ENCODE peak calls at places on chromosomes 7 and 10, in eight cellular contexts. Z is Panc1, R is RWPE1, D is heart left ventricle, G is mesothelial cell of epicardium, N is psoas muscle, Y is GM20000, J is esophagus squamous epithelium. I is an unnamed sample.

GRCh38 chr10:8049874-8050560 is 4.5 kb upstream of the GATA3 start:
- DNase-seq in D (no peak), N (no peak), G (no peak), Z (no peak), Y (no peak), J (no peak), R (no peak), I (no peak)

GRCh38 chr7:70710011-70710480 is 421.9 kb upstream of the GALNT17 start:
- DNase-seq in Z (no peak), G (no peak), R (peak; percentile 78), N (no peak), J (no peak), D (no peak), Y (no peak), I (no peak)

GRCh38 chr7:71679480-71679879 is 547.5 kb downstream of the GALNT17 start:
- DNase-seq in R (no peak), N (no peak), Y (no peak), G (no peak), Z (no peak), J (no peak), D (no peak), I (no peak)

GRCh38 chr7:40717242-40717641 is 582.4 kb downstream of the SUGCT start:
- DNase-seq in G (peak; percentile 57), D (peak; percentile 54), Z (no peak), Y (no peak), J (no peak), R (peak; percentile 83), N (peak; percentile 76), I (no peak)

GRCh38 chr10:51524041-51524440 is 175.4 kb downstream of the CSTF2T start:
- DNase-seq in G (no peak), D (no peak), Z (no peak), J (no peak), Y (no peak), R (no peak), N (no peak), I (no peak)

GRCh38 chr10:33193867-33194521 is 140.5 kb downstream of the NRP1 start:
- DNase-seq in R (peak; percentile 64), Z (no peak), D (no peak), N (no peak), G (no peak), Y (no peak), J (no peak), I (no peak)

GRCh38 chr10:75512534-75512933 is 81.1 kb downstream of the LRMDA start:
- DNase-seq in Z (no peak), Y (no peak), J (no peak), R (no peak), N (no peak), G (no peak), D (no peak), I (peak; percentile 46)

GRCh38 chr7:33107136-33108066 is 1.8 kb downstream of the RP9 start:
- DNase-seq in Y (peak; percentile 60), D (no peak), G (no peak), Z (no peak), N (peak; percentile 52), J (no peak), R (peak; percentile 33), I (no peak)

GRCh38 chr7:106053109-106053508 is 59.0 kb downstream of the SYPL1 start:
- DNase-seq in Y (no peak), G (no peak), Z (no peak), R (no peak), N (no peak), D (no peak), J (no peak), I (no peak)

GRCh38 chr10:52488606-52489485 is 174.8 kb downstream of the DKK1 start:
- DNase-seq in Y (no peak), N (no peak), D (no peak), R (peak; percentile 25), G (no peak), J (no peak), Z (no peak), I (no peak)

GRCh38 chr7:100400041-100400440 is 26.8 kb downstream of the PILRA start:
- DNase-seq in Y (no peak), N (no peak), J (no peak), G (no peak), R (no peak), Z (no peak), D (no peak), I (no peak)

GRCh38 chr7:100400656-100401055 is 27.4 kb downstream of the PILRA start:
- DNase-seq in J (no peak), Z (no peak), N (no peak), R (no peak), Y (no peak), G (no peak), D (no peak), I (no peak)

GRCh38 chr7:100398239-100398638 is 25.0 kb downstream of the PILRA start:
- DNase-seq in D (no peak), Z (no peak), Y (no peak), R (no peak), J (no peak), N (no peak), G (no peak), I (no peak)

GRCh38 chr7:100396421-100396982 is 23.2 kb downstream of the PILRA start:
- DNase-seq in Y (peak; percentile 64), D (no peak), R (no peak), G (no peak), N (no peak), Z (no peak), J (no peak), I (no peak)

GRCh38 chr7:100397336-100398081 is 24.2 kb downstream of the PILRA start:
- DNase-seq in D (no peak), Z (no peak), N (no peak), J (no peak), R (no peak), G (no peak), Y (no peak), I (no peak)
- TF ChIP-seq CTCF in D (no peak), Z (peak; percentile 29), N (no peak), J (no peak), R (no peak), G (no peak), Y (no peak), I (no peak)

DNA sequence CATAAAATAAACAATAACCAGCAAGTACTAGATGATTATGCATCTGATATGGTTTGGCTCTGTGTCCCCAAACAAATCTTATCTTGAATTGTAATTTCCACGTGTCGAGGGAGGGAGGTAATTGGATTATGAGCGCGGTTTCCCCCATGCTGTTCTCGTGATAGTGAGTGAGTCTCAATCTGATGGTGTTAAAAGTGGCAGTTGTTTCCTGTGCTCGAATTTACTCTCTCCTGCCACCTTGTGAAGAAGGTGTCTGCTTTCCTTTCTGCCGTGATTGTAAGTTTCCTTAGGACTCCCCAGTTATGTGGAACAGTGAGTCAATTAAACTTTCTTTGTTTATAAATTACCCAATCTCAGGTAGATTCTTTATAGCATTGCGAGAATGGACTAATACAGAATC is 15.1 kb downstream of the CNTNAP2 start:
- DNase-seq in J (no peak), R (no peak), D (no peak), Z (no peak), N (no peak), Y (no peak), G (no peak), I (no peak)
- TF ChIP-seq CTCF in J (no peak), R (no peak), D (no peak), Z (no peak), N (no peak), Y (no peak), G (no peak), I (no peak)

GRCh38 chr10:97686301-97686961 is 610 bp downstream of the AVPI1 start:
- DNase-seq in J (no peak), N (no peak), D (no peak), G (no peak), Z (no peak), Y (no peak), R (no peak), I (no peak)
- TF ChIP-seq CTCF in J (no peak), N (no peak), D (no peak), G (no peak), Z (no peak), Y (no peak), R (no peak), I (no peak)

DNA sequence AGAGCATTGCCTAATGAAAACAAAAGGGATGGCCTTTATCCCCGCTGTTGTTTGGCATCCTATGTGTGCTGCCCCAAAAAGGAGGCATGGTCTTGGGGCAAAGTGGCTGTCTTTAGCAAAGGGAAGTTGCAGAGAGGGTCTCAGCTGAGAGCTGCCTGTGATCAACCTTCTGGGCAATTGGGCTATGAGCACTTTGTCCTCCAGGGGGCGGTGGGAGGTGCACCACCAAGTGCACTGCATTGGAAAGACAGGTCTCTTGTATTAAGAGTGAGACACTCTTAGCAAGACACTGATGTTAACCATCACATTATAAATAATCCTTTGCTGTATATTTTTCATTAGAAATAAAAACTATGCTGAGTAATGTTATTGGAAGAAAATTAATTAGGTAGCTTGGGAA is 314.8 kb downstream of the POM121L12 start:
- DNase-seq in J (no peak), Y (peak; percentile 3), D (peak; percentile 18), Z (no peak), R (peak; percentile 1), N (no peak), G (no peak), I (no peak)
- TF ChIP-seq CTCF in J (peak; percentile 16), Y (peak; percentile 7), D (peak; percentile 47), Z (peak; percentile 70), R (peak; percentile 43), N (no peak), G (peak; percentile 57), I (no peak)

DNA sequence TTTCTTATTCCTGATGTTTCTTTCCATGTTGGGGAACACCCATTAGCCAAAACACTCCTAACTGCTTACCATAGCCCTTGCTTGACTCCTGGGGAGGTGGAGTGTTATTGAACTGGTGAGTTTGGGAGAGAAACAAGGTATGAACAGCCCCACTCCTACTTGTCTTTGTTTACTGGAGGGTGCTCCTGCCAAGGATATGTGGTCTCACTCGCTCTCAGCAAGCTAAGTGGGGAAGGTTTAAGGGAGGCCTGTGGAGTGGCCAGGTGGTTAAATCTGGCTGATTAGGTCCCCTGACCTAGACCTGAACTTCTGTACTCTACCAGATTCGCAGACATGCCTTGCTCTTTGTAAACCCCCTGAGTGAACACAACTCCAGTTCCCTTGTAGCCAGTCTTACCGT is 300.1 kb downstream of the PTEN start:
- DNase-seq in Y (no peak), Z (no peak), G (no peak), R (no peak), J (no peak), N (no peak), D (no peak), I (no peak)
- TF ChIP-seq CTCF in Y (no peak), Z (no peak), G (no peak), R (no peak), J (no peak), N (no peak), D (no peak), I (no peak)